ENCODE peak calls at places on chromosomes 4 and X, in eight cellular contexts. One of them, this sample, is unnamed.

GRCh38 chrX:78314561-78314960 is 12.8 kb downstream of the CYSLTR1 start:
- DNase-seq in fibroblast of the aortic adventitia: no peak
- DNase-seq in GM12865: no peak
- DNase-seq in endothelial cell: no peak
- DNase-seq in EH: no peak
- DNase-seq in brain microvascular endothelial cell: no peak
- DNase-seq in ovary: no peak
- DNase-seq in pancreas: no peak
- DNase-seq in this sample: no peak

GRCh38 chr4:92634891-92635290 is 331.1 kb downstream of the GRID2 start:
- DNase-seq in fibroblast of the aortic adventitia: no peak
- DNase-seq in ovary: no peak
- DNase-seq in pancreas: no peak
- DNase-seq in brain microvascular endothelial cell: no peak
- DNase-seq in GM12865: no peak
- DNase-seq in endothelial cell: no peak
- DNase-seq in EH: no peak
- DNase-seq in this sample: no peak

GRCh38 chrX:150240643-150240970 is 122.5 kb upstream of the MAMLD1 start:
- DNase-seq in pancreas: no peak
- DNase-seq in EH: no peak
- DNase-seq in endothelial cell: no peak
- DNase-seq in GM12865: no peak
- DNase-seq in brain microvascular endothelial cell: no peak
- DNase-seq in fibroblast of the aortic adventitia: no peak
- DNase-seq in ovary: no peak
- DNase-seq in this sample: no peak

GRCh38 chrX:131802836-131803626 is 220.1 kb upstream of the STK26 start:
- DNase-seq in ovary: peak
- DNase-seq in EH: no peak
- DNase-seq in pancreas: no peak
- DNase-seq in brain microvascular endothelial cell: no peak
- DNase-seq in GM12865: peak
- DNase-seq in endothelial cell: no peak
- DNase-seq in fibroblast of the aortic adventitia: peak
- DNase-seq in this sample: no peak

GRCh38 chr4:149896428-149896827 is 80.8 kb upstream of the IQCM start:
- DNase-seq in fibroblast of the aortic adventitia: peak
- DNase-seq in ovary: no peak
- DNase-seq in GM12865: no peak
- DNase-seq in EH: peak
- DNase-seq in pancreas: no peak
- DNase-seq in endothelial cell: peak
- DNase-seq in brain microvascular endothelial cell: peak
- DNase-seq in this sample: peak

GRCh38 chr4:161320377-161320776 is 843.4 kb downstream of the FSTL5 start:
- DNase-seq in brain microvascular endothelial cell: no peak
- DNase-seq in ovary: no peak
- DNase-seq in endothelial cell: no peak
- DNase-seq in EH: no peak
- DNase-seq in GM12865: peak
- DNase-seq in fibroblast of the aortic adventitia: no peak
- DNase-seq in pancreas: no peak
- DNase-seq in this sample: peak

GRCh38 chr4:176425035-176425434 is 105.3 kb downstream of the SPCS3 start:
- DNase-seq in brain microvascular endothelial cell: no peak
- DNase-seq in pancreas: no peak
- DNase-seq in fibroblast of the aortic adventitia: peak
- DNase-seq in ovary: no peak
- DNase-seq in endothelial cell: no peak
- DNase-seq in GM12865: no peak
- DNase-seq in EH: peak
- DNase-seq in this sample: peak

GRCh38 chr4:8079031-8079885 is 79.4 kb downstream of the ABLIM2 start:
- DNase-seq in EH: no peak
- DNase-seq in ovary: no peak
- DNase-seq in GM12865: no peak
- DNase-seq in pancreas: no peak
- DNase-seq in endothelial cell: no peak
- DNase-seq in brain microvascular endothelial cell: no peak
- DNase-seq in fibroblast of the aortic adventitia: peak
- DNase-seq in this sample: no peak

GRCh38 chrX:31316340-31316991 is 244.6 kb upstream of the FTHL17 start:
- DNase-seq in GM12865: no peak
- DNase-seq in EH: no peak
- DNase-seq in ovary: no peak
- DNase-seq in pancreas: no peak
- DNase-seq in brain microvascular endothelial cell: no peak
- DNase-seq in endothelial cell: no peak
- DNase-seq in fibroblast of the aortic adventitia: no peak
- DNase-seq in this sample: no peak

GRCh38 chr4:163391756-163392155 is 48.1 kb downstream of the NPY5R start:
- DNase-seq in ovary: no peak
- DNase-seq in endothelial cell: no peak
- DNase-seq in GM12865: no peak
- DNase-seq in fibroblast of the aortic adventitia: no peak
- DNase-seq in EH: no peak
- DNase-seq in pancreas: no peak
- DNase-seq in brain microvascular endothelial cell: no peak
- DNase-seq in this sample: no peak

GRCh38 chrX:418927-419729 is 32.4 kb upstream of the PPP2R3B start:
- DNase-seq in pancreas: no peak
- DNase-seq in EH: no peak
- DNase-seq in endothelial cell: no peak
- DNase-seq in ovary: no peak
- DNase-seq in fibroblast of the aortic adventitia: no peak
- DNase-seq in GM12865: no peak
- DNase-seq in brain microvascular endothelial cell: no peak
- DNase-seq in this sample: no peak

GRCh38 chr4:69210911-69211310 is 3.6 kb downstream of the UGT2B11 start:
- DNase-seq in pancreas: no peak
- DNase-seq in fibroblast of the aortic adventitia: no peak
- DNase-seq in brain microvascular endothelial cell: no peak
- DNase-seq in EH: no peak
- DNase-seq in endothelial cell: no peak
- DNase-seq in ovary: no peak
- DNase-seq in GM12865: no peak
- DNase-seq in this sample: no peak

GRCh38 chr4:88999392-88999791 is 57.6 kb downstream of the FAM13A start:
- DNase-seq in GM12865: no peak
- DNase-seq in fibroblast of the aortic adventitia: no peak
- DNase-seq in brain microvascular endothelial cell: no peak
- DNase-seq in pancreas: no peak
- DNase-seq in ovary: no peak
- DNase-seq in endothelial cell: no peak
- DNase-seq in EH: no peak
- DNase-seq in this sample: no peak

GRCh38 chr4:100417565-100417964 is 100.3 kb downstream of the EMCN start:
- DNase-seq in brain microvascular endothelial cell: no peak
- DNase-seq in GM12865: peak
- DNase-seq in EH: no peak
- DNase-seq in fibroblast of the aortic adventitia: peak
- DNase-seq in pancreas: no peak
- DNase-seq in endothelial cell: no peak
- DNase-seq in ovary: no peak
- DNase-seq in this sample: peak

GRCh38 chr4:69095301-69095731 is 958 bp upstream of the UGT2B7 start:
- DNase-seq in brain microvascular endothelial cell: peak
- DNase-seq in ovary: no peak
- DNase-seq in fibroblast of the aortic adventitia: peak
- DNase-seq in endothelial cell: no peak
- DNase-seq in EH: peak
- DNase-seq in pancreas: no peak
- DNase-seq in GM12865: no peak
- DNase-seq in this sample: no peak

GRCh38 chrX:141642979-141643378 is 53.5 kb downstream of the SPANXA2 start:
- DNase-seq in ovary: no peak
- DNase-seq in brain microvascular endothelial cell: no peak
- DNase-seq in pancreas: no peak
- DNase-seq in endothelial cell: no peak
- DNase-seq in GM12865: no peak
- DNase-seq in fibroblast of the aortic adventitia: peak
- DNase-seq in EH: peak
- DNase-seq in this sample: peak

GRCh38 chr4:125389713-125390112 is 75.0 kb downstream of the FAT4 start:
- DNase-seq in endothelial cell: no peak
- DNase-seq in ovary: no peak
- DNase-seq in EH: peak
- DNase-seq in pancreas: no peak
- DNase-seq in fibroblast of the aortic adventitia: peak
- DNase-seq in GM12865: no peak
- DNase-seq in brain microvascular endothelial cell: peak
- DNase-seq in this sample: peak

GRCh38 chrX:107272431-107272921 is 66.1 kb downstream of the DNAAF6 start:
- DNase-seq in ovary: no peak
- DNase-seq in fibroblast of the aortic adventitia: no peak
- DNase-seq in endothelial cell: peak
- DNase-seq in brain microvascular endothelial cell: no peak
- DNase-seq in EH: no peak
- DNase-seq in pancreas: no peak
- DNase-seq in GM12865: no peak
- DNase-seq in this sample: no peak

GRCh38 chrX:54483946-54484345 is 12.1 kb downstream of the FGD1 start:
- DNase-seq in EH: no peak
- DNase-seq in fibroblast of the aortic adventitia: no peak
- DNase-seq in brain microvascular endothelial cell: no peak
- DNase-seq in GM12865: no peak
- DNase-seq in pancreas: no peak
- DNase-seq in ovary: no peak
- DNase-seq in endothelial cell: no peak
- DNase-seq in this sample: no peak

GRCh38 chr4:169620846-169621228 is 459 bp downstream of the CLCN3 start:
- DNase-seq in GM12865: peak
- DNase-seq in pancreas: peak
- DNase-seq in EH: peak
- DNase-seq in endothelial cell: peak
- DNase-seq in fibroblast of the aortic adventitia: no peak
- DNase-seq in brain microvascular endothelial cell: peak
- DNase-seq in ovary: no peak
- DNase-seq in this sample: no peak

GRCh38 chr4:94244087-94244828 is 36.6 kb downstream of the SMARCAD1 start:
- DNase-seq in ovary: no peak
- DNase-seq in brain microvascular endothelial cell: no peak
- DNase-seq in EH: no peak
- DNase-seq in endothelial cell: no peak
- DNase-seq in GM12865: no peak
- DNase-seq in fibroblast of the aortic adventitia: peak
- DNase-seq in pancreas: no peak
- DNase-seq in this sample: no peak

GRCh38 chr4:121428721-121429120 is 47.9 kb upstream of the QRFPR start:
- DNase-seq in GM12865: no peak
- DNase-seq in pancreas: no peak
- DNase-seq in endothelial cell: no peak
- DNase-seq in EH: peak
- DNase-seq in fibroblast of the aortic adventitia: peak
- DNase-seq in brain microvascular endothelial cell: peak
- DNase-seq in ovary: no peak
- DNase-seq in this sample: no peak

GRCh38 chr4:123233409-123233808 is 163.2 kb upstream of the SPRY1 start:
- DNase-seq in ovary: no peak
- DNase-seq in pancreas: no peak
- DNase-seq in brain microvascular endothelial cell: no peak
- DNase-seq in endothelial cell: no peak
- DNase-seq in EH: peak
- DNase-seq in fibroblast of the aortic adventitia: peak
- DNase-seq in GM12865: no peak
- DNase-seq in this sample: no peak

GRCh38 chr4:56078866-56079265 is 130.1 kb downstream of the CEP135 start:
- DNase-seq in GM12865: no peak
- DNase-seq in brain microvascular endothelial cell: no peak
- DNase-seq in pancreas: no peak
- DNase-seq in fibroblast of the aortic adventitia: no peak
- DNase-seq in EH: peak
- DNase-seq in ovary: no peak
- DNase-seq in endothelial cell: no peak
- DNase-seq in this sample: no peak

GRCh38 chr4:41154814-41155177 is 59.5 kb downstream of the APBB2 start:
- DNase-seq in fibroblast of the aortic adventitia: no peak
- DNase-seq in GM12865: no peak
- DNase-seq in pancreas: no peak
- DNase-seq in endothelial cell: no peak
- DNase-seq in brain microvascular endothelial cell: no peak
- DNase-seq in ovary: no peak
- DNase-seq in EH: peak
- DNase-seq in this sample: no peak

GRCh38 chr4:26992657-26993361 is 132.2 kb downstream of the STIM2 start:
- DNase-seq in GM12865: peak
- DNase-seq in pancreas: no peak
- DNase-seq in fibroblast of the aortic adventitia: peak
- DNase-seq in brain microvascular endothelial cell: peak
- DNase-seq in endothelial cell: no peak
- DNase-seq in ovary: peak
- DNase-seq in EH: no peak
- DNase-seq in this sample: peak

GRCh38 chr4:121977251-121978168 is 25.6 kb upstream of the TRPC3 start:
- DNase-seq in EH: peak
- DNase-seq in fibroblast of the aortic adventitia: peak
- DNase-seq in brain microvascular endothelial cell: peak
- DNase-seq in endothelial cell: no peak
- DNase-seq in GM12865: peak
- DNase-seq in pancreas: no peak
- DNase-seq in ovary: no peak
- DNase-seq in this sample: no peak

GRCh38 chrX:109347618-109348017 is 134.3 kb downstream of the GUCY2F start:
- DNase-seq in EH: peak
- DNase-seq in fibroblast of the aortic adventitia: peak
- DNase-seq in endothelial cell: no peak
- DNase-seq in ovary: no peak
- DNase-seq in pancreas: no peak
- DNase-seq in brain microvascular endothelial cell: peak
- DNase-seq in GM12865: no peak
- DNase-seq in this sample: peak

This sample was measured in AG10803.